ENCODE peak calls at places on chromosomes 6 and 20, in nine cellular contexts. One of them, this sample, is unnamed.

GRCh38 chr6:37141291-37142046 is 28.5 kb upstream of the PIM1 start:
- DNase-seq in GDM1: no peak
- DNase-seq in choroid plexus epithelial cell: peak; percentile 91
- DNase-seq in left cardiac atrium: no peak
- DNase-seq in A172: peak; percentile 78
- DNase-seq in NCI-H69: peak; percentile 30
- DNase-seq in iris pigment epithelial cell: peak; percentile 85
- DNase-seq in H1: peak; percentile 89
- DNase-seq in lung microvascular endothelial cell: no peak
- DNase-seq in this sample: no peak

GRCh38 chr6:20364327-20364726 is 37.4 kb upstream of the E2F3 start:
- DNase-seq in GDM1: no peak
- DNase-seq in choroid plexus epithelial cell: no peak
- DNase-seq in left cardiac atrium: no peak
- DNase-seq in A172: no peak
- DNase-seq in NCI-H69: no peak
- DNase-seq in iris pigment epithelial cell: no peak
- DNase-seq in H1: no peak
- DNase-seq in lung microvascular endothelial cell: no peak
- DNase-seq in this sample: no peak

GRCh38 chr20:57450419-57450818 is 59.2 kb downstream of the RBM38 start:
- DNase-seq in GDM1: peak; percentile 73
- DNase-seq in choroid plexus epithelial cell: peak; percentile 16
- DNase-seq in left cardiac atrium: peak; percentile 62
- DNase-seq in A172: peak; percentile 51
- DNase-seq in NCI-H69: peak; percentile 5
- DNase-seq in iris pigment epithelial cell: peak; percentile 16
- DNase-seq in H1: no peak
- DNase-seq in lung microvascular endothelial cell: no peak
- DNase-seq in this sample: no peak

GRCh38 chr20:59015812-59016711 is 3.2 kb upstream of the TUBB1 start:
- DNase-seq in GDM1: no peak
- DNase-seq in choroid plexus epithelial cell: no peak
- DNase-seq in left cardiac atrium: no peak
- DNase-seq in A172: no peak
- DNase-seq in NCI-H69: no peak
- DNase-seq in iris pigment epithelial cell: no peak
- DNase-seq in H1: no peak
- DNase-seq in lung microvascular endothelial cell: no peak
- DNase-seq in this sample: no peak

GRCh38 chr20:14631011-14631410 is 293.6 kb upstream of the FLRT3 start:
- DNase-seq in GDM1: no peak
- DNase-seq in choroid plexus epithelial cell: no peak
- DNase-seq in left cardiac atrium: no peak
- DNase-seq in A172: no peak
- DNase-seq in NCI-H69: no peak
- DNase-seq in iris pigment epithelial cell: no peak
- DNase-seq in H1: no peak
- DNase-seq in lung microvascular endothelial cell: no peak
- DNase-seq in this sample: no peak

GRCh38 chr6:110688661-110689268 is 126.5 kb downstream of the CDK19 start:
- DNase-seq in GDM1: no peak
- DNase-seq in choroid plexus epithelial cell: no peak
- DNase-seq in left cardiac atrium: no peak
- DNase-seq in A172: no peak
- DNase-seq in NCI-H69: peak; percentile 87
- DNase-seq in iris pigment epithelial cell: no peak
- DNase-seq in H1: no peak
- DNase-seq in lung microvascular endothelial cell: no peak
- DNase-seq in this sample: no peak

GRCh38 chr6:169328112-169328801 is 74.6 kb upstream of the THBS2 start:
- DNase-seq in GDM1: no peak
- DNase-seq in choroid plexus epithelial cell: peak; percentile 90
- DNase-seq in left cardiac atrium: no peak
- DNase-seq in A172: peak; percentile 66
- DNase-seq in NCI-H69: no peak
- DNase-seq in iris pigment epithelial cell: peak; percentile 90
- DNase-seq in H1: no peak
- DNase-seq in lung microvascular endothelial cell: no peak
- DNase-seq in this sample: no peak

GRCh38 chr6:127420558-127420957 is 38.6 kb downstream of the KIAA0408 start:
- DNase-seq in GDM1: peak; percentile 75
- DNase-seq in choroid plexus epithelial cell: peak; percentile 97
- DNase-seq in left cardiac atrium: peak; percentile 63
- DNase-seq in A172: peak; percentile 95
- DNase-seq in NCI-H69: peak; percentile 81
- DNase-seq in iris pigment epithelial cell: peak; percentile 98
- DNase-seq in H1: peak; percentile 86
- DNase-seq in lung microvascular endothelial cell: peak; percentile 97
- DNase-seq in this sample: peak; percentile 89

GRCh38 chr6:2478200-2478599 is 232.8 kb upstream of the GMDS start:
- DNase-seq in GDM1: no peak
- DNase-seq in choroid plexus epithelial cell: peak; percentile 85
- DNase-seq in left cardiac atrium: peak; percentile 35
- DNase-seq in A172: peak; percentile 23
- DNase-seq in NCI-H69: no peak
- DNase-seq in iris pigment epithelial cell: peak; percentile 74
- DNase-seq in H1: no peak
- DNase-seq in lung microvascular endothelial cell: no peak
- DNase-seq in this sample: peak; percentile 87

GRCh38 chr20:22027423-22027822 is 322.0 kb downstream of the PAX1 start:
- DNase-seq in GDM1: no peak
- DNase-seq in choroid plexus epithelial cell: no peak
- DNase-seq in left cardiac atrium: no peak
- DNase-seq in A172: no peak
- DNase-seq in NCI-H69: no peak
- DNase-seq in iris pigment epithelial cell: no peak
- DNase-seq in H1: no peak
- DNase-seq in lung microvascular endothelial cell: no peak
- DNase-seq in this sample: no peak

GRCh38 chr6:114611696-114612095 is 268.9 kb upstream of the HS3ST5 start:
- DNase-seq in GDM1: no peak
- DNase-seq in choroid plexus epithelial cell: no peak
- DNase-seq in left cardiac atrium: no peak
- DNase-seq in A172: peak; percentile 11
- DNase-seq in NCI-H69: no peak
- DNase-seq in iris pigment epithelial cell: no peak
- DNase-seq in H1: no peak
- DNase-seq in lung microvascular endothelial cell: no peak
- DNase-seq in this sample: no peak

GRCh38 chr6:32668226-32668747 is 1.8 kb upstream of the HLA-DQB1 start:
- DNase-seq in GDM1: peak; percentile 59
- DNase-seq in choroid plexus epithelial cell: peak; percentile 76
- DNase-seq in left cardiac atrium: peak; percentile 28
- DNase-seq in A172: peak; percentile 5
- DNase-seq in NCI-H69: no peak
- DNase-seq in iris pigment epithelial cell: peak; percentile 65
- DNase-seq in H1: no peak
- DNase-seq in lung microvascular endothelial cell: peak; percentile 39
- DNase-seq in this sample: peak; percentile 27

GRCh38 chr20:63011798-63012197 is 5.0 kb upstream of the BHLHE23 start:
- DNase-seq in GDM1: no peak
- DNase-seq in choroid plexus epithelial cell: peak; percentile 12
- DNase-seq in left cardiac atrium: no peak
- DNase-seq in A172: no peak
- DNase-seq in NCI-H69: peak; percentile 25
- DNase-seq in iris pigment epithelial cell: peak; percentile 35
- DNase-seq in H1: no peak
- DNase-seq in lung microvascular endothelial cell: no peak
- DNase-seq in this sample: peak; percentile 99

GRCh38 chr6:27138837-27139752 is 108.4 kb upstream of the PRSS16 start:
- DNase-seq in GDM1: peak; percentile 91
- DNase-seq in choroid plexus epithelial cell: peak; percentile 47
- DNase-seq in left cardiac atrium: peak; percentile 51
- DNase-seq in A172: no peak
- DNase-seq in NCI-H69: peak; percentile 14
- DNase-seq in iris pigment epithelial cell: peak; percentile 30
- DNase-seq in H1: peak; percentile 91
- DNase-seq in lung microvascular endothelial cell: peak; percentile 51
- DNase-seq in this sample: no peak

GRCh38 chr6:99589290-99589672 is 17.4 kb upstream of the PRDM13 start:
- DNase-seq in GDM1: no peak
- DNase-seq in choroid plexus epithelial cell: no peak
- DNase-seq in left cardiac atrium: no peak
- DNase-seq in A172: no peak
- DNase-seq in NCI-H69: peak; percentile 76
- DNase-seq in iris pigment epithelial cell: no peak
- DNase-seq in H1: no peak
- DNase-seq in lung microvascular endothelial cell: no peak
- DNase-seq in this sample: no peak

GRCh38 chr20:20658123-20658522 is 54.3 kb downstream of the RALGAPA2 start:
- DNase-seq in GDM1: no peak
- DNase-seq in choroid plexus epithelial cell: no peak
- DNase-seq in left cardiac atrium: no peak
- DNase-seq in A172: no peak
- DNase-seq in NCI-H69: no peak
- DNase-seq in iris pigment epithelial cell: no peak
- DNase-seq in H1: no peak
- DNase-seq in lung microvascular endothelial cell: no peak
- DNase-seq in this sample: no peak

GRCh38 chr6:53728570-53729194 is 63.1 kb upstream of the KLHL31 start:
- DNase-seq in GDM1: peak; percentile 30
- DNase-seq in choroid plexus epithelial cell: peak; percentile 69
- DNase-seq in left cardiac atrium: peak; percentile 30
- DNase-seq in A172: peak; percentile 50
- DNase-seq in NCI-H69: peak; percentile 70
- DNase-seq in iris pigment epithelial cell: peak; percentile 44
- DNase-seq in H1: no peak
- DNase-seq in lung microvascular endothelial cell: peak; percentile 46
- DNase-seq in this sample: peak; percentile 23

GRCh38 chr6:167336818-167337217 is 11.9 kb downstream of the TTLL2 start:
- DNase-seq in GDM1: no peak
- DNase-seq in choroid plexus epithelial cell: no peak
- DNase-seq in left cardiac atrium: no peak
- DNase-seq in A172: no peak
- DNase-seq in NCI-H69: no peak
- DNase-seq in iris pigment epithelial cell: no peak
- DNase-seq in H1: no peak
- DNase-seq in lung microvascular endothelial cell: no peak
- DNase-seq in this sample: no peak

GRCh38 chr20:11101243-11101642 is 427.4 kb upstream of the JAG1 start:
- DNase-seq in GDM1: no peak
- DNase-seq in choroid plexus epithelial cell: peak; percentile 43
- DNase-seq in left cardiac atrium: no peak
- DNase-seq in A172: no peak
- DNase-seq in NCI-H69: no peak
- DNase-seq in iris pigment epithelial cell: peak; percentile 66
- DNase-seq in H1: no peak
- DNase-seq in lung microvascular endothelial cell: peak; percentile 83
- DNase-seq in this sample: no peak

GRCh38 chr20:44017905-44018683 is 103.4 kb downstream of the TOX2 start:
- DNase-seq in GDM1: no peak
- DNase-seq in choroid plexus epithelial cell: peak; percentile 79
- DNase-seq in left cardiac atrium: peak; percentile 45
- DNase-seq in A172: peak; percentile 95
- DNase-seq in NCI-H69: peak; percentile 90
- DNase-seq in iris pigment epithelial cell: peak; percentile 84
- DNase-seq in H1: no peak
- DNase-seq in lung microvascular endothelial cell: peak; percentile 88
- DNase-seq in this sample: peak; percentile 88

GRCh38 chr6:55772730-55773129 is 102.7 kb downstream of the BMP5 start:
- DNase-seq in GDM1: no peak
- DNase-seq in choroid plexus epithelial cell: no peak
- DNase-seq in left cardiac atrium: no peak
- DNase-seq in A172: no peak
- DNase-seq in NCI-H69: peak; percentile 6
- DNase-seq in iris pigment epithelial cell: no peak
- DNase-seq in H1: no peak
- DNase-seq in lung microvascular endothelial cell: no peak
- DNase-seq in this sample: no peak

GRCh38 chr20:4071177-4071723 is 55.9 kb upstream of the RNF24 start:
- DNase-seq in GDM1: no peak
- DNase-seq in choroid plexus epithelial cell: no peak
- DNase-seq in left cardiac atrium: no peak
- DNase-seq in A172: no peak
- DNase-seq in NCI-H69: no peak
- DNase-seq in iris pigment epithelial cell: no peak
- DNase-seq in H1: no peak
- DNase-seq in lung microvascular endothelial cell: no peak
- DNase-seq in this sample: no peak

GRCh38 chr6:25244865-25245264 is 34.3 kb upstream of the CARMIL1 start:
- DNase-seq in GDM1: no peak
- DNase-seq in choroid plexus epithelial cell: no peak
- DNase-seq in left cardiac atrium: no peak
- DNase-seq in A172: no peak
- DNase-seq in NCI-H69: no peak
- DNase-seq in iris pigment epithelial cell: no peak
- DNase-seq in H1: no peak
- DNase-seq in lung microvascular endothelial cell: no peak
- DNase-seq in this sample: no peak

GRCh38 chr6:169844946-169845345 is 93.5 kb downstream of the ERMARD start:
- DNase-seq in GDM1: no peak
- DNase-seq in choroid plexus epithelial cell: no peak
- DNase-seq in left cardiac atrium: peak; percentile 13
- DNase-seq in A172: no peak
- DNase-seq in NCI-H69: no peak
- DNase-seq in iris pigment epithelial cell: no peak
- DNase-seq in H1: no peak
- DNase-seq in lung microvascular endothelial cell: no peak
- DNase-seq in this sample: no peak

GRCh38 chr6:160118620-160119234 is 2.9 kb upstream of the SLC22A1 start:
- DNase-seq in GDM1: no peak
- DNase-seq in choroid plexus epithelial cell: no peak
- DNase-seq in left cardiac atrium: no peak
- DNase-seq in A172: no peak
- DNase-seq in NCI-H69: no peak
- DNase-seq in iris pigment epithelial cell: no peak
- DNase-seq in H1: no peak
- DNase-seq in lung microvascular endothelial cell: no peak
- DNase-seq in this sample: no peak

This sample was measured in Caki2.